ENCODE peak calls at places on chromosomes 4 and X, in seven cellular contexts. W is HepG2; H is stimulated activated CD4-positive, alpha-beta T cell treated with anti-CD3 and anti-CD28 coated beads, Interleukin-15, amount 100 ng/mL, for 1 hour; J is CD8-positive, alpha-beta T cell; C is NCI-H1694 treated with DMSO at 0.1 percent for 48 hours; S is MG63; N is iris pigment epithelial cell. U is an unnamed sample.

GRCh38 chrX:118153270-118153669 is 36.7 kb upstream of the KLHL13 start:
- DNase-seq in W (no peak), H (no peak), J (no peak), C (no peak), S (no peak), N (no peak), U (no peak)

GRCh38 chr4:8185280-8185679 is 13.8 kb upstream of the SH3TC1 start:
- DNase-seq in W (no peak), H (no peak), J (no peak), C (no peak), S (peak), N (peak), U (no peak)

GRCh38 chr4:178275671-178276360 is 833.6 kb upstream of the AGA start:
- DNase-seq in W (no peak), H (no peak), J (no peak), C (no peak), S (peak), N (no peak), U (no peak)

GRCh38 chr4:177339794-177340374 is 30.2 kb downstream of the NEIL3 start:
- DNase-seq in W (peak), H (no peak), J (no peak), C (peak), S (no peak), N (peak), U (no peak)

GRCh38 chrX:149982310-149982709 is 44.0 kb upstream of the EOLA2 start:
- DNase-seq in W (peak), H (no peak), J (no peak), C (no peak), S (no peak), N (no peak), U (no peak)

GRCh38 chrX:153773218-153773611 is 7.6 kb upstream of the SRPK3 start:
- DNase-seq in W (no peak), H (no peak), J (no peak), C (no peak), S (no peak), N (no peak), U (no peak)

GRCh38 chr4:22515888-22516541 is at the start of gene ADGRA3:
- DNase-seq in W (peak), H (no peak), J (no peak), C (no peak), S (peak), N (peak), U (peak)

GRCh38 chrX:119828446-119828845 is 24.3 kb downstream of the UPF3B start:
- DNase-seq in W (no peak), H (no peak), J (no peak), C (no peak), S (no peak), N (no peak), U (no peak)

GRCh38 chrX:72466493-72466892 is 106.2 kb downstream of the HDAC8 start:
- DNase-seq in W (no peak), H (no peak), J (no peak), C (no peak), S (no peak), N (no peak), U (no peak)

GRCh38 chr4:94127707-94128328 is 79.8 kb upstream of the SMARCAD1 start:
- DNase-seq in W (peak), H (no peak), J (no peak), C (no peak), S (no peak), N (peak), U (no peak)

GRCh38 chrX:109847257-109848187 is 114.5 kb upstream of the ACSL4 start:
- DNase-seq in W (peak), H (no peak), J (no peak), C (no peak), S (peak), N (peak), U (no peak)

GRCh38 chr4:101178731-101179130 is 168.6 kb downstream of the PPP3CA start:
- DNase-seq in W (no peak), H (no peak), J (no peak), C (no peak), S (no peak), N (no peak), U (no peak)

GRCh38 chrX:120463241-120463640 is 5.9 kb downstream of the LAMP2 start:
- DNase-seq in W (peak), H (no peak), J (no peak), C (no peak), S (peak), N (peak), U (no peak)

GRCh38 chr4:143300860-143301259 is 35.8 kb upstream of the GAB1 start:
- DNase-seq in W (no peak), H (no peak), J (no peak), C (no peak), S (no peak), N (no peak), U (no peak)

GRCh38 chrX:23699636-23700194 is 32.4 kb downstream of the PRDX4 start:
- DNase-seq in W (no peak), H (no peak), J (peak), C (no peak), S (peak), N (no peak), U (peak)

GRCh38 chrX:154751669-154752271 is 893 bp upstream of the GAB3 start:
- DNase-seq in W (no peak), H (no peak), J (no peak), C (no peak), S (no peak), N (no peak), U (no peak)

GRCh38 chrX:71475906-71476305 is 57.0 kb upstream of the OGT start:
- DNase-seq in W (no peak), H (no peak), J (no peak), C (no peak), S (no peak), N (no peak), U (no peak)

GRCh38 chr4:22614114-22614513 is 78.6 kb upstream of the GBA3 start:
- DNase-seq in W (no peak), H (no peak), J (no peak), C (no peak), S (no peak), N (no peak), U (no peak)

GRCh38 chr4:124276461-124276860 is 436.1 kb downstream of the ANKRD50 start:
- DNase-seq in W (no peak), H (no peak), J (no peak), C (no peak), S (no peak), N (peak), U (no peak)

GRCh38 chrX:107454302-107454701 is 4.8 kb downstream of the FRMPD3 start:
- DNase-seq in W (no peak), H (no peak), J (no peak), C (no peak), S (no peak), N (peak), U (no peak)

GRCh38 chr4:152128356-152128755 is 367.5 kb upstream of the GATB start:
- DNase-seq in W (no peak), H (no peak), J (no peak), C (no peak), S (no peak), N (no peak), U (no peak)

GRCh38 chr4:39103291-39103690 is 41.3 kb downstream of the KLHL5 start:
- DNase-seq in W (no peak), H (no peak), J (no peak), C (no peak), S (no peak), N (no peak), U (no peak)

GRCh38 chr4:185384877-185385465 is 10.8 kb downstream of the LRP2BP start:
- DNase-seq in W (no peak), H (no peak), J (no peak), C (no peak), S (no peak), N (peak), U (no peak)

GRCh38 chr4:119930546-119930945 is 136.1 kb downstream of the MAD2L1 start:
- DNase-seq in W (no peak), H (no peak), J (no peak), C (no peak), S (no peak), N (no peak), U (no peak)

GRCh38 chr4:88765729-88766128 is 68.1 kb upstream of the NAP1L5 start:
- DNase-seq in W (no peak), H (no peak), J (no peak), C (no peak), S (peak), N (peak), U (no peak)

U was measured in B cell.